ENCODE peak calls at places on chromosomes 11 and 22, in seven cellular contexts. One of them, this sample, is unnamed.

GRCh38 chr11:37988031-37988430 is 1390.0 kb upstream of the RAG2 start:
- DNase-seq in brain microvascular endothelial cell: peak; percentile 42
- DNase-seq in HCT116: no peak
- DNase-seq in cardiac fibroblast: peak; percentile 98
- DNase-seq in Calu3: no peak
- DNase-seq in right lobe of liver: no peak
- DNase-seq in prostate gland: no peak
- DNase-seq in this sample: no peak

GRCh38 chr11:2771758-2772466 is 72.1 kb upstream of the KCNQ1OT1 start:
- DNase-seq in brain microvascular endothelial cell: no peak
- DNase-seq in HCT116: no peak
- DNase-seq in cardiac fibroblast: no peak
- DNase-seq in Calu3: no peak
- DNase-seq in right lobe of liver: peak; percentile 11
- DNase-seq in prostate gland: no peak
- DNase-seq in this sample: no peak

GRCh38 chr11:27621440-27622161 is 78.7 kb downstream of the BDNF start:
- DNase-seq in brain microvascular endothelial cell: no peak
- DNase-seq in HCT116: no peak
- DNase-seq in cardiac fibroblast: peak; percentile 41
- DNase-seq in Calu3: no peak
- DNase-seq in right lobe of liver: no peak
- DNase-seq in prostate gland: no peak
- DNase-seq in this sample: no peak

GRCh38 chr22:38249301-38249700 is 23.5 kb downstream of the TMEM184B start:
- DNase-seq in brain microvascular endothelial cell: no peak
- DNase-seq in HCT116: no peak
- DNase-seq in cardiac fibroblast: no peak
- DNase-seq in Calu3: no peak
- DNase-seq in right lobe of liver: no peak
- DNase-seq in prostate gland: no peak
- DNase-seq in this sample: no peak

GRCh38 chr11:79076526-79077115 is 364.2 kb downstream of the TENM4 start:
- DNase-seq in brain microvascular endothelial cell: peak; percentile 51
- DNase-seq in HCT116: peak; percentile 32
- DNase-seq in cardiac fibroblast: peak; percentile 57
- DNase-seq in Calu3: peak; percentile 61
- DNase-seq in right lobe of liver: peak; percentile 67
- DNase-seq in prostate gland: peak; percentile 33
- DNase-seq in this sample: peak; percentile 49

GRCh38 chr22:39689421-39689820 is 118.9 kb downstream of the CACNA1I start:
- DNase-seq in brain microvascular endothelial cell: no peak
- DNase-seq in HCT116: no peak
- DNase-seq in cardiac fibroblast: no peak
- DNase-seq in Calu3: no peak
- DNase-seq in right lobe of liver: no peak
- DNase-seq in prostate gland: no peak
- DNase-seq in this sample: no peak

GRCh38 chr11:2178906-2179494 is 7.4 kb upstream of the TH start:
- DNase-seq in brain microvascular endothelial cell: peak; percentile 23
- DNase-seq in HCT116: peak; percentile 60
- DNase-seq in cardiac fibroblast: peak; percentile 18
- DNase-seq in Calu3: peak; percentile 68
- DNase-seq in right lobe of liver: no peak
- DNase-seq in prostate gland: no peak
- DNase-seq in this sample: no peak

GRCh38 chr11:112885744-112886706 is 75.2 kb upstream of the NCAM1 start:
- DNase-seq in brain microvascular endothelial cell: no peak
- DNase-seq in HCT116: no peak
- DNase-seq in cardiac fibroblast: no peak
- DNase-seq in Calu3: no peak
- DNase-seq in right lobe of liver: no peak
- DNase-seq in prostate gland: no peak
- DNase-seq in this sample: no peak

GRCh38 chr11:70517996-70518907 is 119.9 kb downstream of the CTTN start:
- DNase-seq in brain microvascular endothelial cell: peak; percentile 11
- DNase-seq in HCT116: no peak
- DNase-seq in cardiac fibroblast: peak; percentile 46
- DNase-seq in Calu3: no peak
- DNase-seq in right lobe of liver: peak; percentile 6
- DNase-seq in prostate gland: no peak
- DNase-seq in this sample: no peak

GRCh38 chr22:20026996-20027601 is 6.2 kb downstream of the TANGO2 start:
- DNase-seq in brain microvascular endothelial cell: no peak
- DNase-seq in HCT116: no peak
- DNase-seq in cardiac fibroblast: no peak
- DNase-seq in Calu3: no peak
- DNase-seq in right lobe of liver: no peak
- DNase-seq in prostate gland: no peak
- DNase-seq in this sample: no peak

GRCh38 chr11:77517753-77518152 is 43.9 kb upstream of the PAK1 start:
- DNase-seq in brain microvascular endothelial cell: no peak
- DNase-seq in HCT116: no peak
- DNase-seq in cardiac fibroblast: no peak
- DNase-seq in Calu3: no peak
- DNase-seq in right lobe of liver: no peak
- DNase-seq in prostate gland: no peak
- DNase-seq in this sample: no peak

GRCh38 chr11:58923300-58923788 is 15.9 kb upstream of the GLYATL1 start:
- DNase-seq in brain microvascular endothelial cell: peak; percentile 18
- DNase-seq in HCT116: peak; percentile 54
- DNase-seq in cardiac fibroblast: peak; percentile 29
- DNase-seq in Calu3: no peak
- DNase-seq in right lobe of liver: no peak
- DNase-seq in prostate gland: peak; percentile 22
- DNase-seq in this sample: peak; percentile 46

GRCh38 chr11:95302211-95302610 is 71.2 kb upstream of the SESN3 start:
- DNase-seq in brain microvascular endothelial cell: no peak
- DNase-seq in HCT116: no peak
- DNase-seq in cardiac fibroblast: no peak
- DNase-seq in Calu3: no peak
- DNase-seq in right lobe of liver: no peak
- DNase-seq in prostate gland: no peak
- DNase-seq in this sample: no peak

GRCh38 chr11:2450321-2451041 is 5.7 kb downstream of the KCNQ1 start:
- DNase-seq in brain microvascular endothelial cell: no peak
- DNase-seq in HCT116: no peak
- DNase-seq in cardiac fibroblast: no peak
- DNase-seq in Calu3: no peak
- DNase-seq in right lobe of liver: peak; percentile 7
- DNase-seq in prostate gland: no peak
- DNase-seq in this sample: no peak

GRCh38 chr11:82754410-82754809 is 20.7 kb upstream of the FAM181B start:
- DNase-seq in brain microvascular endothelial cell: no peak
- DNase-seq in HCT116: no peak
- DNase-seq in cardiac fibroblast: no peak
- DNase-seq in Calu3: no peak
- DNase-seq in right lobe of liver: no peak
- DNase-seq in prostate gland: no peak
- DNase-seq in this sample: no peak

GRCh38 chr11:65726660-65727059 is 6.1 kb upstream of the RNASEH2C start:
- DNase-seq in brain microvascular endothelial cell: no peak
- DNase-seq in HCT116: no peak
- DNase-seq in cardiac fibroblast: no peak
- DNase-seq in Calu3: no peak
- DNase-seq in right lobe of liver: no peak
- DNase-seq in prostate gland: no peak
- DNase-seq in this sample: peak; percentile 16

GRCh38 chr11:3014314-3014938 is 22.3 kb upstream of the NAP1L4 start:
- DNase-seq in brain microvascular endothelial cell: no peak
- DNase-seq in HCT116: no peak
- DNase-seq in cardiac fibroblast: no peak
- DNase-seq in Calu3: no peak
- DNase-seq in right lobe of liver: peak; percentile 13
- DNase-seq in prostate gland: no peak
- DNase-seq in this sample: no peak

GRCh38 chr11:45961841-45962240 is 39.4 kb downstream of the LARGE2 start:
- DNase-seq in brain microvascular endothelial cell: no peak
- DNase-seq in HCT116: no peak
- DNase-seq in cardiac fibroblast: no peak
- DNase-seq in Calu3: no peak
- DNase-seq in right lobe of liver: no peak
- DNase-seq in prostate gland: no peak
- DNase-seq in this sample: peak; percentile 3

GRCh38 chr11:131195801-131196517 is 174.5 kb upstream of the NTM start:
- DNase-seq in brain microvascular endothelial cell: peak; percentile 2
- DNase-seq in HCT116: no peak
- DNase-seq in cardiac fibroblast: peak; percentile 56
- DNase-seq in Calu3: no peak
- DNase-seq in right lobe of liver: no peak
- DNase-seq in prostate gland: peak; percentile 62
- DNase-seq in this sample: no peak

GRCh38 chr11:2562181-2562581 is 117.4 kb downstream of the KCNQ1 start:
- DNase-seq in brain microvascular endothelial cell: no peak
- DNase-seq in HCT116: no peak
- DNase-seq in cardiac fibroblast: no peak
- DNase-seq in Calu3: no peak
- DNase-seq in right lobe of liver: peak; percentile 31
- DNase-seq in prostate gland: no peak
- DNase-seq in this sample: no peak

GRCh38 chr11:128615076-128615475 is 27.7 kb upstream of the ETS1 start:
- DNase-seq in brain microvascular endothelial cell: no peak
- DNase-seq in HCT116: no peak
- DNase-seq in cardiac fibroblast: no peak
- DNase-seq in Calu3: no peak
- DNase-seq in right lobe of liver: no peak
- DNase-seq in prostate gland: no peak
- DNase-seq in this sample: no peak

GRCh38 chr22:36374603-36375024 is 13.2 kb downstream of the MYH9 start:
- DNase-seq in brain microvascular endothelial cell: no peak
- DNase-seq in HCT116: peak; percentile 80
- DNase-seq in cardiac fibroblast: no peak
- DNase-seq in Calu3: peak; percentile 80
- DNase-seq in right lobe of liver: no peak
- DNase-seq in prostate gland: no peak
- DNase-seq in this sample: peak; percentile 60

GRCh38 chr11:116517077-116517476 is 255.7 kb downstream of the BUD13 start:
- DNase-seq in brain microvascular endothelial cell: no peak
- DNase-seq in HCT116: no peak
- DNase-seq in cardiac fibroblast: no peak
- DNase-seq in Calu3: no peak
- DNase-seq in right lobe of liver: no peak
- DNase-seq in prostate gland: no peak
- DNase-seq in this sample: no peak

GRCh38 chr11:33191456-33191855 is 30.2 kb upstream of the CSTF3 start:
- DNase-seq in brain microvascular endothelial cell: no peak
- DNase-seq in HCT116: no peak
- DNase-seq in cardiac fibroblast: no peak
- DNase-seq in Calu3: no peak
- DNase-seq in right lobe of liver: no peak
- DNase-seq in prostate gland: no peak
- DNase-seq in this sample: no peak

GRCh38 chr22:50271011-50271394 is 823 bp upstream of the MAPK11 start:
- DNase-seq in brain microvascular endothelial cell: no peak
- DNase-seq in HCT116: no peak
- DNase-seq in cardiac fibroblast: no peak
- DNase-seq in Calu3: no peak
- DNase-seq in right lobe of liver: no peak
- DNase-seq in prostate gland: no peak
- DNase-seq in this sample: no peak

DNA sequence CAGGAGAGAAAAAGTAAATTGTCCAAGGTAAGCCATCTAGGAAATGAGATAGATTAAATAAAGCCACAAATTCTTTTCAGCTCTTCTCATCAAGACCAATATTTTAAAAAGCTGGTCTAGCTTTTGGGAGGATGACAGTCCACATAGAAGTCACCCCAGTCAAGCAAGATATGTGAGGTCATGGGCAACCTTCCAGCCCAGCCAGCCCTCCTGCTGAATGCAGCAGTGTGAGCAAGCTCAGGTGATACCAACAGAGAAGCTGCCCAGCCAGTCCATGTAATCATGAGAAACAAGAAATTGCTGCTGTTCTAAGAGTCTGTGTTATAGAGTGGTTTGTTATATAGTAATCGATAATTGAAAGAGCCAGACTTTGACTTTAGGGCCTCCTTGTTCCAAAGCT is 28.7 kb downstream of the KCNE3 start:
- DNase-seq in brain microvascular endothelial cell: no peak
- DNase-seq in HCT116: no peak
- DNase-seq in cardiac fibroblast: no peak
- DNase-seq in Calu3: no peak
- DNase-seq in right lobe of liver: no peak
- DNase-seq in prostate gland: no peak
- DNase-seq in this sample: no peak
- TF ChIP-seq CTCF in brain microvascular endothelial cell: no peak
- TF ChIP-seq CTCF in HCT116: no peak
- TF ChIP-seq CTCF in cardiac fibroblast: no peak
- TF ChIP-seq CTCF in Calu3: no peak
- TF ChIP-seq CTCF in right lobe of liver: no peak
- TF ChIP-seq CTCF in prostate gland: no peak
- TF ChIP-seq CTCF in this sample: no peak

GRCh38 chr11:118430956-118431355 is 5.3 kb upstream of the KMT2A start:
- DNase-seq in brain microvascular endothelial cell: no peak
- DNase-seq in HCT116: no peak
- DNase-seq in cardiac fibroblast: no peak
- DNase-seq in Calu3: no peak
- DNase-seq in right lobe of liver: no peak
- DNase-seq in prostate gland: no peak
- DNase-seq in this sample: peak; percentile 46
- TF ChIP-seq CTCF in brain microvascular endothelial cell: peak; percentile 40
- TF ChIP-seq CTCF in HCT116: no peak
- TF ChIP-seq CTCF in cardiac fibroblast: peak; percentile 3
- TF ChIP-seq CTCF in Calu3: no peak
- TF ChIP-seq CTCF in right lobe of liver: no peak
- TF ChIP-seq CTCF in prostate gland: no peak
- TF ChIP-seq CTCF in this sample: peak; percentile 30

GRCh38 chr11:9893474-9893873 is 229.6 kb downstream of the SWAP70 start:
- DNase-seq in brain microvascular endothelial cell: no peak
- DNase-seq in HCT116: no peak
- DNase-seq in cardiac fibroblast: no peak
- DNase-seq in Calu3: no peak
- DNase-seq in right lobe of liver: no peak
- DNase-seq in prostate gland: no peak
- DNase-seq in this sample: no peak
- TF ChIP-seq CTCF in brain microvascular endothelial cell: no peak
- TF ChIP-seq CTCF in HCT116: no peak
- TF ChIP-seq CTCF in cardiac fibroblast: no peak
- TF ChIP-seq CTCF in Calu3: no peak
- TF ChIP-seq CTCF in right lobe of liver: no peak
- TF ChIP-seq CTCF in prostate gland: no peak
- TF ChIP-seq CTCF in this sample: no peak

DNA sequence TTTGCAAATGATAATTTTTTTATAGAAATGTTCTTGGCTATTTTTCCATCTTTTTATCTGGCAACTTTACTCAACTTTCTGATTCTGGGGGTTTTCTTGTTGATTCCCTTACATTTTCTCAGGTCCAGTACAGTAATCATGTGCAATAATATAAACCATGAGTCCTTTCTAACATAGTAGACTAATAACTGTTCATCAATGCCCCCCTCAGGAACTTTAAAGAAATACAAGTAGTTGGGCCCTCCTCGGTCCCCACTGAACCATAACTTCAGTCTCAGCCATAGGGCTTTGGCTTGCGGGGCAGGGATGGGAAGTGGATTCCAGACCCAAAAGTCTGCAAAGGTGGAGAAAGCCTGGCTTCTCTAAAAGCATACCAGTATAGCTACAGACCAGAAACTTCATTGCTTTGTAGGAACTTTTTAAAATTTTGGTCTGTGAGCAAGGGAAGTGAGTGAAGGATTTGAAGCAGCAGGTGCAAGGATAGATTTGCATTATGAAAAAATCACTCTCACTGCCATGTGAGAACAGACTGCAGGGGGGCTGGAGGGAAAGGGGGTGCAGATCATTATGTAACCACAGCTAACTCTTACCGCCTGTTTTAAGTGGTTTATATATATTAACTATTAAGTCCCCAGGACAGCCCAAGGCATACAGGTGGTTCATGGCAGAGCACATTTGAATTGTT is 10.5 kb upstream of the TUB start:
- DNase-seq in brain microvascular endothelial cell: peak; percentile 44
- DNase-seq in HCT116: peak; percentile 21
- DNase-seq in cardiac fibroblast: peak; percentile 72
- DNase-seq in Calu3: no peak
- DNase-seq in right lobe of liver: no peak
- DNase-seq in prostate gland: no peak
- DNase-seq in this sample: peak; percentile 15
- TF ChIP-seq CTCF in brain microvascular endothelial cell: peak; percentile 51
- TF ChIP-seq CTCF in HCT116: peak; percentile 35
- TF ChIP-seq CTCF in cardiac fibroblast: peak; percentile 22
- TF ChIP-seq CTCF in Calu3: peak; percentile 18
- TF ChIP-seq CTCF in right lobe of liver: peak; percentile 45
- TF ChIP-seq CTCF in prostate gland: no peak
- TF ChIP-seq CTCF in this sample: peak; percentile 12

This sample was measured in NB4.